ENCODE peak calls at places on chromosomes 4 and X, in seven cellular contexts. One of them, this sample, is unnamed.
A peak's percentile ranks its signal among the peaks of the same experiment; 100 is the strongest.

GRCh38 chr4:544386-545105 is 31.5 kb downstream of the TMEM271 start:
- DNase-seq in IMR-90: no peak
- DNase-seq in mesenchymal stem cell: no peak
- DNase-seq in right atrium auricular region: no peak
- DNase-seq in CD8-positive, alpha-beta memory T cell: no peak
- DNase-seq in CD4-positive, alpha-beta T cell: no peak
- DNase-seq in cardiac muscle cell: no peak
- DNase-seq in this sample: no peak

GRCh38 chr4:14079601-14080000 is 452.1 kb upstream of the BOD1L1 start:
- DNase-seq in IMR-90: no peak
- DNase-seq in CD8-positive, alpha-beta memory T cell: no peak
- DNase-seq in mesenchymal stem cell: no peak
- DNase-seq in right atrium auricular region: no peak
- DNase-seq in CD4-positive, alpha-beta T cell: no peak
- DNase-seq in cardiac muscle cell: no peak
- DNase-seq in this sample: no peak

GRCh38 chr4:93842512-93843252 is 14.1 kb downstream of the ATOH1 start:
- DNase-seq in mesenchymal stem cell: no peak
- DNase-seq in CD8-positive, alpha-beta memory T cell: no peak
- DNase-seq in cardiac muscle cell: no peak
- DNase-seq in IMR-90: no peak
- DNase-seq in right atrium auricular region: no peak
- DNase-seq in CD4-positive, alpha-beta T cell: no peak
- DNase-seq in this sample: no peak

GRCh38 chrX:2664497-2664896 is 26.6 kb upstream of the CD99 start:
- DNase-seq in CD4-positive, alpha-beta T cell: no peak
- DNase-seq in right atrium auricular region: peak; percentile 60
- DNase-seq in mesenchymal stem cell: no peak
- DNase-seq in CD8-positive, alpha-beta memory T cell: no peak
- DNase-seq in cardiac muscle cell: peak; percentile 87
- DNase-seq in IMR-90: peak; percentile 87
- DNase-seq in this sample: peak; percentile 67

GRCh38 chr4:25439913-25440477 is 62.9 kb downstream of the ANAPC4 start:
- DNase-seq in cardiac muscle cell: peak; percentile 87
- DNase-seq in CD8-positive, alpha-beta memory T cell: peak; percentile 57
- DNase-seq in IMR-90: peak; percentile 68
- DNase-seq in CD4-positive, alpha-beta T cell: peak; percentile 3
- DNase-seq in mesenchymal stem cell: peak; percentile 73
- DNase-seq in right atrium auricular region: peak; percentile 64
- DNase-seq in this sample: peak; percentile 82

GRCh38 chr4:67927251-67927650 is 36.0 kb downstream of the TMPRSS11A start:
- DNase-seq in IMR-90: no peak
- DNase-seq in mesenchymal stem cell: no peak
- DNase-seq in cardiac muscle cell: no peak
- DNase-seq in CD8-positive, alpha-beta memory T cell: no peak
- DNase-seq in CD4-positive, alpha-beta T cell: no peak
- DNase-seq in right atrium auricular region: no peak
- DNase-seq in this sample: no peak

GRCh38 chr4:76235407-76235806 is 16.1 kb upstream of the FAM47E start:
- DNase-seq in cardiac muscle cell: no peak
- DNase-seq in mesenchymal stem cell: no peak
- DNase-seq in IMR-90: no peak
- DNase-seq in CD4-positive, alpha-beta T cell: no peak
- DNase-seq in CD8-positive, alpha-beta memory T cell: no peak
- DNase-seq in right atrium auricular region: no peak
- DNase-seq in this sample: no peak

GRCh38 chr4:54227261-54228063 is 1.6 kb upstream of the PDGFRA start:
- DNase-seq in cardiac muscle cell: peak; percentile 79
- DNase-seq in CD8-positive, alpha-beta memory T cell: no peak
- DNase-seq in right atrium auricular region: peak; percentile 69
- DNase-seq in IMR-90: peak; percentile 80
- DNase-seq in CD4-positive, alpha-beta T cell: no peak
- DNase-seq in mesenchymal stem cell: peak; percentile 88
- DNase-seq in this sample: peak; percentile 57

GRCh38 chrX:7201481-7201880 is 53.5 kb upstream of the PUDP start:
- DNase-seq in cardiac muscle cell: no peak
- DNase-seq in right atrium auricular region: no peak
- DNase-seq in CD4-positive, alpha-beta T cell: no peak
- DNase-seq in mesenchymal stem cell: no peak
- DNase-seq in CD8-positive, alpha-beta memory T cell: no peak
- DNase-seq in IMR-90: no peak
- DNase-seq in this sample: no peak

DNA sequence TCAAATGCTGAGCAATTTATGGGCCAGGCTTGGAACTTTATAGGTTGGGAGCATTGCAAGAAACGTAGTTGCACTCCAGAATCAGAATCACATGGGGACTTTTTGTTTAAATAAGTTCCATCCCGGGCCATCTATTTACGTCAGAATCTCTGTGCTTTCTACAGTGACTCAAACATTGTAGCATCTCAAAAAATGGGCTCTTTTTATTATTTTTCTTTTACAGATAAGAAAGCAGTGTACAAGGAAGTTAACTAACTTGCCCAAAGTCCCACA is 10.2 kb downstream of the CC2D2A start:
- DNase-seq in mesenchymal stem cell: peak; percentile 83
- DNase-seq in IMR-90: peak; percentile 91
- DNase-seq in CD4-positive, alpha-beta T cell: no peak
- DNase-seq in right atrium auricular region: no peak
- DNase-seq in cardiac muscle cell: peak; percentile 51
- DNase-seq in CD8-positive, alpha-beta memory T cell: no peak
- DNase-seq in this sample: peak; percentile 78
- H3K27ac ChIP-seq in mesenchymal stem cell: no peak overlapping the region
- H3K27ac ChIP-seq in IMR-90: peak overlapping the region; percentile 94
- H3K27ac ChIP-seq in CD4-positive, alpha-beta T cell: no peak overlapping the region
- H3K27ac ChIP-seq in right atrium auricular region: peak overlapping the region; percentile 68
- H3K27ac ChIP-seq in cardiac muscle cell: peak overlapping the region; percentile 86
- H3K27ac ChIP-seq in CD8-positive, alpha-beta memory T cell: no peak overlapping the region
- H3K27ac ChIP-seq in this sample: peak overlapping the region; percentile 89

GRCh38 chr4:7044415-7044930 is 1.3 kb downstream of the TADA2B start:
- DNase-seq in mesenchymal stem cell: peak; percentile 19
- DNase-seq in cardiac muscle cell: peak; percentile 13
- DNase-seq in CD4-positive, alpha-beta T cell: no peak
- DNase-seq in CD8-positive, alpha-beta memory T cell: peak; percentile 44
- DNase-seq in right atrium auricular region: no peak
- DNase-seq in IMR-90: no peak
- DNase-seq in this sample: no peak
- H3K27ac ChIP-seq in mesenchymal stem cell: no peak overlapping the region
- H3K27ac ChIP-seq in cardiac muscle cell: no peak overlapping the region
- H3K27ac ChIP-seq in CD4-positive, alpha-beta T cell: no peak overlapping the region
- H3K27ac ChIP-seq in CD8-positive, alpha-beta memory T cell: peak overlapping the region; percentile 82
- H3K27ac ChIP-seq in right atrium auricular region: peak overlapping the region; percentile 90
- H3K27ac ChIP-seq in IMR-90: peak overlapping the region; percentile 27
- H3K27ac ChIP-seq in this sample: no peak overlapping the region

GRCh38 chr4:183905593-183906485 is 732 bp downstream of the STOX2 start:
- DNase-seq in CD8-positive, alpha-beta memory T cell: no peak
- DNase-seq in right atrium auricular region: no peak
- DNase-seq in cardiac muscle cell: peak; percentile 46
- DNase-seq in CD4-positive, alpha-beta T cell: no peak
- DNase-seq in mesenchymal stem cell: peak; percentile 56
- DNase-seq in IMR-90: peak; percentile 37
- DNase-seq in this sample: peak; percentile 11
- H3K27ac ChIP-seq in CD8-positive, alpha-beta memory T cell: no peak overlapping the region
- H3K27ac ChIP-seq in right atrium auricular region: peak overlapping the region; percentile 87
- H3K27ac ChIP-seq in cardiac muscle cell: peak overlapping the region; percentile 78
- H3K27ac ChIP-seq in CD4-positive, alpha-beta T cell: no peak overlapping the region
- H3K27ac ChIP-seq in mesenchymal stem cell: no peak overlapping the region
- H3K27ac ChIP-seq in IMR-90: peak overlapping the region; percentile 41
- H3K27ac ChIP-seq in this sample: no peak overlapping the region

GRCh38 chrX:123422875-123423274 is 238.8 kb downstream of the GRIA3 start:
- DNase-seq in CD8-positive, alpha-beta memory T cell: no peak
- DNase-seq in cardiac muscle cell: peak; percentile 36
- DNase-seq in IMR-90: peak; percentile 13
- DNase-seq in CD4-positive, alpha-beta T cell: no peak
- DNase-seq in right atrium auricular region: no peak
- DNase-seq in mesenchymal stem cell: peak; percentile 19
- DNase-seq in this sample: peak; percentile 19

GRCh38 chrX:123424546-123424945 is 240.5 kb downstream of the GRIA3 start:
- DNase-seq in right atrium auricular region: no peak
- DNase-seq in CD4-positive, alpha-beta T cell: no peak
- DNase-seq in cardiac muscle cell: peak; percentile 7
- DNase-seq in CD8-positive, alpha-beta memory T cell: no peak
- DNase-seq in mesenchymal stem cell: peak; percentile 38
- DNase-seq in IMR-90: peak; percentile 27
- DNase-seq in this sample: peak; percentile 43

GRCh38 chrX:123425471-123425870 is 241.4 kb downstream of the GRIA3 start:
- DNase-seq in mesenchymal stem cell: no peak
- DNase-seq in IMR-90: no peak
- DNase-seq in CD8-positive, alpha-beta memory T cell: no peak
- DNase-seq in CD4-positive, alpha-beta T cell: no peak
- DNase-seq in cardiac muscle cell: no peak
- DNase-seq in right atrium auricular region: no peak
- DNase-seq in this sample: no peak

GRCh38 chrX:123425904-123426303 is 241.8 kb downstream of the GRIA3 start:
- DNase-seq in right atrium auricular region: no peak
- DNase-seq in CD8-positive, alpha-beta memory T cell: no peak
- DNase-seq in mesenchymal stem cell: no peak
- DNase-seq in CD4-positive, alpha-beta T cell: no peak
- DNase-seq in IMR-90: no peak
- DNase-seq in cardiac muscle cell: peak; percentile 43
- DNase-seq in this sample: no peak
- H3K27ac ChIP-seq in right atrium auricular region: no peak overlapping the region
- H3K27ac ChIP-seq in CD8-positive, alpha-beta memory T cell: no peak overlapping the region
- H3K27ac ChIP-seq in mesenchymal stem cell: no peak overlapping the region
- H3K27ac ChIP-seq in CD4-positive, alpha-beta T cell: no peak overlapping the region
- H3K27ac ChIP-seq in IMR-90: no peak overlapping the region
- H3K27ac ChIP-seq in cardiac muscle cell: no peak overlapping the region
- H3K27ac ChIP-seq in this sample: no peak overlapping the region

DNA sequence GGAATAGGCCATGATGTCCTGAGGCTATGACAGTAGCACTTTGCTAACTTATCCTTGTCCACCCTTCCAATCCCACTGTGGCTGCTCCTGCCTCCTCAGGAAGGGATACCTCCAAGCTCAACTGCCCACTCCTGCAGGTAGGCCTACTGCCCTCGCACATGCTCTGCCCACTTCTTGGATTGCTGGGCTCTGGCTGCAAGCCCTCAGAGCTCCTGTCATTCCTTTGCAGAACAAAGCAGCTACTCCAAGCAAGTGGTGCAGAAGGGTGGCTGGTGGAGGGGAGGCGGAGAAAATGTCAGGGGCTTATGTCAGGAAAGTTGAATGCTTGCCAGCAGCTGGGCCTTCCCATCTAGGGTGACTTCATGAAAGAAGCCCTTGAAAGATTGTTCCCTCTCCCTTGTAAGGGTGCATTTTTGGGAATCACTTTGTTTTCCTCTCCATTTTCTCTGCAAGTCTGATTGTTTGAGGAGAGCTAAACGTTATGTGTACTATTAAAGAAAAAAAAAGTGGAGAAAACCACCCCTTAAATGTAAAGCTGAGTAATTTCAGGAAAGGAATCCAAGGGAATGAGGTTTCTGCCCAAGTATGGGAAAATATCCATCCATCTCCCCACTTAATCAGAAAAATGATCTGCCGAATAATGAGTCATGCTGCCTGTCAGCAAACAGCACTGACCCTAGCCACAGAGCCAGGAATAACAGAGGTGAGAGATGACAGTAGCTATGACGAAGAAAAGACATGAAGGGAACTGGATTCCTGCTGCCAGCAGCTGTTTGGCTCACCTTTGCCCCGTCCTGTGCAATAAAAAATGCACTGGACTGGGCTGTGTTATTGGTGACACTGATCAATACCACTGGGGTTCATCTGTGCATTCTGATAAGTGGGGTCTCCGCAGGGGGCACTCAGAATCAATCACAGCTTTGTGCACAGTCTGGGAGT is 102.0 kb downstream of the RTL5 start:
- DNase-seq in cardiac muscle cell: peak; percentile 61
- DNase-seq in CD4-positive, alpha-beta T cell: no peak
- DNase-seq in IMR-90: peak; percentile 90
- DNase-seq in mesenchymal stem cell: peak; percentile 79
- DNase-seq in CD8-positive, alpha-beta memory T cell: no peak
- DNase-seq in right atrium auricular region: peak; percentile 43
- DNase-seq in this sample: peak; percentile 76
- H3K27ac ChIP-seq in cardiac muscle cell: peak overlapping the region; percentile 92
- H3K27ac ChIP-seq in CD4-positive, alpha-beta T cell: no peak overlapping the region
- H3K27ac ChIP-seq in IMR-90: peak overlapping the region; percentile 62
- H3K27ac ChIP-seq in mesenchymal stem cell: peak overlapping the region; percentile 83
- H3K27ac ChIP-seq in CD8-positive, alpha-beta memory T cell: no peak overlapping the region
- H3K27ac ChIP-seq in right atrium auricular region: no peak overlapping the region
- H3K27ac ChIP-seq in this sample: peak overlapping the region; percentile 69

GRCh38 chr4:8402181-8402597 is 38.3 kb downstream of the ACOX3 start:
- DNase-seq in right atrium auricular region: no peak
- DNase-seq in cardiac muscle cell: no peak
- DNase-seq in mesenchymal stem cell: no peak
- DNase-seq in CD4-positive, alpha-beta T cell: no peak
- DNase-seq in IMR-90: no peak
- DNase-seq in CD8-positive, alpha-beta memory T cell: no peak
- DNase-seq in this sample: no peak

GRCh38 chr4:8402640-8403039 is 37.9 kb downstream of the ACOX3 start:
- DNase-seq in CD8-positive, alpha-beta memory T cell: no peak
- DNase-seq in cardiac muscle cell: no peak
- DNase-seq in CD4-positive, alpha-beta T cell: no peak
- DNase-seq in mesenchymal stem cell: no peak
- DNase-seq in IMR-90: no peak
- DNase-seq in right atrium auricular region: no peak
- DNase-seq in this sample: no peak

GRCh38 chr4:8401665-8402064 is 38.9 kb downstream of the ACOX3 start:
- DNase-seq in right atrium auricular region: no peak
- DNase-seq in mesenchymal stem cell: no peak
- DNase-seq in IMR-90: no peak
- DNase-seq in CD4-positive, alpha-beta T cell: no peak
- DNase-seq in CD8-positive, alpha-beta memory T cell: no peak
- DNase-seq in cardiac muscle cell: no peak
- DNase-seq in this sample: no peak

GRCh38 chr4:8403981-8404380 is 36.5 kb downstream of the ACOX3 start:
- DNase-seq in CD8-positive, alpha-beta memory T cell: no peak
- DNase-seq in CD4-positive, alpha-beta T cell: no peak
- DNase-seq in IMR-90: no peak
- DNase-seq in cardiac muscle cell: no peak
- DNase-seq in right atrium auricular region: no peak
- DNase-seq in mesenchymal stem cell: no peak
- DNase-seq in this sample: no peak

DNA sequence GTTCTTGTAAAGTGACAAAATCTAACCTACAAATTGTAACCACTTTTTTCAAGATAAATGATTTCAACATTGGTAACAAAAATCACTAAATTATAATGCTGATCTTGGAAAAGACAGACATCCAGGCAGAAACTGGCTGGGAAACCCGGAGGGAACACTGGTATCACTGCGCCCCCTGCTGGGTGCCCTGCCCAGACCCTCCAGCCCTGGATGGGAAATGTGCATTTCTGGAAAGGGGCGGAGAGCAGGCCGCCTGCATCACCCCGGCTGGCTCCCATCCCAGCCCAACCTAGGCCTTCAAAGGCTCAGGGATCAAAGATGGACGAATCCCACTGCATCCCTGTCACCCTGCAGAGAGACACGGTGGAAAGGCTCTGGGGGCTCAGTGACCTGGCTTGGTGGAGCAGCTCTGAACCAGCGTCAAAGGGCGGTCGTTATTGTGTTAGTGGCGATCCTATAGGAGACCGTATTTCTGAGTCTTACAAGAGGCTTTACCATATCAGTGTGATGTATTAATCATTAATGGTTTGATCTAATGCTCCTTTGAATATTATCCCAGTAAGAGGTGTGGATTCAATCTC is 37.3 kb downstream of the ACOX3 start:
- DNase-seq in mesenchymal stem cell: peak; percentile 78
- DNase-seq in right atrium auricular region: peak; percentile 92
- DNase-seq in CD4-positive, alpha-beta T cell: peak; percentile 47
- DNase-seq in cardiac muscle cell: peak; percentile 90
- DNase-seq in IMR-90: peak; percentile 77
- DNase-seq in CD8-positive, alpha-beta memory T cell: no peak
- DNase-seq in this sample: peak; percentile 77
- H3K27ac ChIP-seq in mesenchymal stem cell: no peak overlapping the region
- H3K27ac ChIP-seq in right atrium auricular region: peak overlapping the region; percentile 72
- H3K27ac ChIP-seq in CD4-positive, alpha-beta T cell: no peak overlapping the region
- H3K27ac ChIP-seq in cardiac muscle cell: no peak overlapping the region
- H3K27ac ChIP-seq in IMR-90: no peak overlapping the region
- H3K27ac ChIP-seq in CD8-positive, alpha-beta memory T cell: no peak overlapping the region
- H3K27ac ChIP-seq in this sample: no peak overlapping the region

GRCh38 chrX:41761169-41761568 is 37.2 kb downstream of the GPR82 start:
- DNase-seq in right atrium auricular region: no peak
- DNase-seq in CD8-positive, alpha-beta memory T cell: no peak
- DNase-seq in IMR-90: no peak
- DNase-seq in CD4-positive, alpha-beta T cell: no peak
- DNase-seq in mesenchymal stem cell: no peak
- DNase-seq in cardiac muscle cell: no peak
- DNase-seq in this sample: no peak
- H3K27ac ChIP-seq in right atrium auricular region: no peak overlapping the region
- H3K27ac ChIP-seq in CD8-positive, alpha-beta memory T cell: no peak overlapping the region
- H3K27ac ChIP-seq in IMR-90: no peak overlapping the region
- H3K27ac ChIP-seq in CD4-positive, alpha-beta T cell: no peak overlapping the region
- H3K27ac ChIP-seq in mesenchymal stem cell: no peak overlapping the region
- H3K27ac ChIP-seq in cardiac muscle cell: no peak overlapping the region
- H3K27ac ChIP-seq in this sample: no peak overlapping the region